ENCODE peak calls at places on chromosome 9, in five cellular contexts. I, J, L, K and E are unnamed samples.

GRCh38 chr9:124602204-124602603 is 95.0 kb upstream of the NR5A1 start:
- DNase-seq in I (no peak), L (no peak), K (no peak), J (no peak), E (peak; percentile 80)

GRCh38 chr9:85401998-85402397 is 339.8 kb downstream of the AGTPBP1 start:
- DNase-seq in L (no peak), J (no peak), K (no peak), I (no peak), E (no peak)

GRCh38 chr9:134364391-134365114 is 38.3 kb downstream of the RXRA start:
- DNase-seq in I (no peak), L (no peak), J (no peak), K (no peak), E (no peak)

GRCh38 chr9:106864533-106865143 is 1.7 kb downstream of the ZNF462 start:
- DNase-seq in L (no peak), I (no peak), K (no peak), J (no peak), E (peak; percentile 55)

GRCh38 chr9:92763721-92764380 is 782 bp downstream of the BICD2 start:
- DNase-seq in I (peak; percentile 71), J (no peak), L (no peak), K (no peak), E (no peak)

GRCh38 chr9:34332370-34332964 is 3.1 kb downstream of the NUDT2 start:
- DNase-seq in J (no peak), I (no peak), K (peak; percentile 30), L (no peak), E (peak; percentile 49)

GRCh38 chr9:132166599-132166998 is 4.7 kb downstream of the NTNG2 start:
- DNase-seq in J (no peak), K (no peak), I (no peak), L (no peak), E (no peak)

GRCh38 chr9:89929721-89930480 is 325.1 kb downstream of the GADD45G start:
- DNase-seq in J (no peak), K (no peak), L (no peak), I (no peak), E (no peak)

GRCh38 chr9:132733133-132733815 is 63.0 kb downstream of the GTF3C4 start:
- DNase-seq in I (no peak), J (no peak), K (no peak), L (no peak), E (peak; percentile 34)

GRCh38 chr9:89527084-89527483 is 29.2 kb upstream of the SEMA4D start:
- DNase-seq in K (no peak), I (no peak), J (peak; percentile 85), L (no peak), E (no peak)

GRCh38 chr9:91085499-91086291 is 276.0 kb downstream of the AUH start:
- DNase-seq in I (no peak), L (no peak), K (no peak), J (peak; percentile 72), E (no peak)

GRCh38 chr9:15936316-15936869 is 383.6 kb downstream of the CCDC171 start:
- DNase-seq in J (no peak), K (no peak), L (peak; percentile 43), I (no peak), E (peak; percentile 48)

GRCh38 chr9:78298046-78298511 is 1.2 kb downstream of the PSAT1 start:
- DNase-seq in L (no peak), J (no peak), K (no peak), I (no peak), E (no peak)